ENCODE peak calls at places on chromosomes 12 and 14, in five cellular contexts. One of them, this sample, is unnamed.
A peak's percentile ranks its signal among the peaks of the same experiment; 100 is the strongest.

GRCh38 chr12:49515266-49515665 is 23.6 kb upstream of the KCNH3 start:
- DNase-seq in NCI-H1930: no peak
- DNase-seq in EL: peak; percentile 83
- DNase-seq in activated T-cell treated with anti-CD3 and anti-CD28 coated beads for 1 hour: no peak
- DNase-seq in mucosa of descending colon: no peak
- DNase-seq in this sample: no peak

GRCh38 chr14:83463500-83464098 is 1929.9 kb upstream of the SEL1L start:
- DNase-seq in EL: peak; percentile 74
- DNase-seq in mucosa of descending colon: no peak
- DNase-seq in NCI-H1930: no peak
- DNase-seq in activated T-cell treated with anti-CD3 and anti-CD28 coated beads for 1 hour: no peak
- DNase-seq in this sample: no peak

GRCh38 chr12:132505105-132505851 is 15.3 kb downstream of the FBRSL1 start:
- DNase-seq in NCI-H1930: no peak
- DNase-seq in EL: no peak
- DNase-seq in activated T-cell treated with anti-CD3 and anti-CD28 coated beads for 1 hour: no peak
- DNase-seq in mucosa of descending colon: peak; percentile 71
- DNase-seq in this sample: no peak

GRCh38 chr14:80523518-80524117 is 312.3 kb upstream of the DIO2 start:
- DNase-seq in activated T-cell treated with anti-CD3 and anti-CD28 coated beads for 1 hour: no peak
- DNase-seq in EL: peak; percentile 43
- DNase-seq in mucosa of descending colon: no peak
- DNase-seq in NCI-H1930: no peak
- DNase-seq in this sample: no peak

GRCh38 chr14:56247495-56248087 is 129.4 kb downstream of the PELI2 start:
- DNase-seq in mucosa of descending colon: no peak
- DNase-seq in NCI-H1930: no peak
- DNase-seq in activated T-cell treated with anti-CD3 and anti-CD28 coated beads for 1 hour: no peak
- DNase-seq in EL: no peak
- DNase-seq in this sample: no peak

GRCh38 chr14:102316746-102317563 is 2.6 kb upstream of the ZNF839 start:
- DNase-seq in EL: peak; percentile 94
- DNase-seq in mucosa of descending colon: peak; percentile 95
- DNase-seq in NCI-H1930: peak; percentile 73
- DNase-seq in activated T-cell treated with anti-CD3 and anti-CD28 coated beads for 1 hour: peak; percentile 93
- DNase-seq in this sample: peak; percentile 97

GRCh38 chr14:88792572-88793258 is at the start of gene EML5:
- DNase-seq in EL: peak; percentile 74
- DNase-seq in NCI-H1930: peak; percentile 74
- DNase-seq in mucosa of descending colon: peak; percentile 88
- DNase-seq in activated T-cell treated with anti-CD3 and anti-CD28 coated beads for 1 hour: peak; percentile 72
- DNase-seq in this sample: peak; percentile 83

GRCh38 chr14:93941293-93941910 is 14.3 kb downstream of the FAM181A start:
- DNase-seq in mucosa of descending colon: peak; percentile 49
- DNase-seq in NCI-H1930: no peak
- DNase-seq in activated T-cell treated with anti-CD3 and anti-CD28 coated beads for 1 hour: no peak
- DNase-seq in EL: peak; percentile 93
- DNase-seq in this sample: peak; percentile 90

GRCh38 chr12:84822541-84822940 is 90.1 kb downstream of the SLC6A15 start:
- DNase-seq in mucosa of descending colon: no peak
- DNase-seq in activated T-cell treated with anti-CD3 and anti-CD28 coated beads for 1 hour: no peak
- DNase-seq in NCI-H1930: no peak
- DNase-seq in EL: peak; percentile 13
- DNase-seq in this sample: no peak

GRCh38 chr14:51666070-51666469 is 14.4 kb downstream of the FRMD6 start:
- DNase-seq in activated T-cell treated with anti-CD3 and anti-CD28 coated beads for 1 hour: no peak
- DNase-seq in EL: no peak
- DNase-seq in NCI-H1930: no peak
- DNase-seq in mucosa of descending colon: no peak
- DNase-seq in this sample: no peak

GRCh38 chr14:34322940-34323418 is 139.1 kb downstream of the SPTSSA start:
- DNase-seq in EL: peak; percentile 59
- DNase-seq in NCI-H1930: peak; percentile 27
- DNase-seq in activated T-cell treated with anti-CD3 and anti-CD28 coated beads for 1 hour: peak; percentile 76
- DNase-seq in mucosa of descending colon: peak; percentile 58
- DNase-seq in this sample: peak; percentile 12